ENCODE peak calls at places on chromosomes 13 and 19, in five cellular contexts. A, K, D, R and I are unnamed samples.

GRCh38 chr13:114282143-114282685 is 813 bp downstream of the UPF3A start:
- DNase-seq in D (peak; percentile 39), R (peak; percentile 41), A (peak; percentile 41), K (peak; percentile 60), I (peak; percentile 57)

GRCh38 chr19:28372800-28373199 is 840.2 kb downstream of the UQCRFS1 start:
- DNase-seq in D (no peak), R (no peak), K (no peak), A (no peak), I (no peak)

GRCh38 chr13:109395014-109395413 is 391.4 kb downstream of the IRS2 start:
- DNase-seq in K (no peak), A (no peak), D (no peak), R (no peak), I (no peak)

GRCh38 chr19:19651076-19651475 is 7.6 kb upstream of the GMIP start:
- DNase-seq in R (no peak), A (no peak), K (no peak), D (no peak), I (no peak)

GRCh38 chr13:45441633-45442032 is 23.1 kb upstream of the COG3 start:
- DNase-seq in K (peak; percentile 56), A (no peak), D (peak; percentile 33), R (no peak), I (no peak)

GRCh38 chr19:4910594-4911273 is 1.4 kb downstream of the UHRF1 start:
- DNase-seq in A (no peak), K (peak; percentile 18), R (no peak), D (peak; percentile 52), I (peak; percentile 19)

GRCh38 chr13:93045836-93046235 is 180.8 kb upstream of the GPC6 start:
- DNase-seq in K (no peak), A (no peak), R (no peak), D (no peak), I (no peak)

GRCh38 chr13:71758823-71759222 is 108.2 kb downstream of the DACH1 start:
- DNase-seq in A (no peak), K (peak; percentile 0), R (no peak), D (no peak), I (peak; percentile 8)

GRCh38 chr13:23992722-23993438 is 95.6 kb upstream of the C1QTNF9B start:
- DNase-seq in R (no peak), A (no peak), K (no peak), D (no peak), I (no peak)

GRCh38 chr19:19554074-19555023 is 16.3 kb downstream of the CILP2 start:
- DNase-seq in A (no peak), K (no peak), D (peak; percentile 61), R (peak; percentile 69), I (peak; percentile 69)

GRCh38 chr13:21171420-21171819 is 4.9 kb downstream of the SKA3 start:
- DNase-seq in K (no peak), D (no peak), R (no peak), A (no peak), I (no peak)

GRCh38 chr13:100646030-100646673 is 28.4 kb downstream of the TMTC4 start:
- DNase-seq in R (no peak), A (no peak), D (peak; percentile 54), K (peak; percentile 27), I (peak; percentile 30)

GRCh38 chr19:1410136-1410786 is 2.9 kb downstream of the DAZAP1 start:
- DNase-seq in R (no peak), K (no peak), A (no peak), D (no peak), I (no peak)

GRCh38 chr19:7811989-7812388 is 18.0 kb upstream of the EVI5L start:
- DNase-seq in A (no peak), D (no peak), R (no peak), K (peak; percentile 89), I (no peak)

GRCh38 chr13:23701646-23702045 is 131.4 kb downstream of the TNFRSF19 start:
- DNase-seq in A (peak; percentile 90), R (no peak), D (no peak), K (no peak), I (no peak)

GRCh38 chr13:102825921-102826706 is 19.7 kb upstream of the ERCC5 start:
- DNase-seq in R (no peak), D (peak; percentile 91), K (peak; percentile 96), A (no peak), I (no peak)

GRCh38 chr13:42395066-42395821 is 123.3 kb downstream of the AKAP11 start:
- DNase-seq in R (no peak), K (no peak), D (no peak), A (no peak), I (no peak)

GRCh38 chr13:43686557-43686956 is 100.2 kb downstream of the ENOX1 start:
- DNase-seq in D (peak; percentile 65), K (peak; percentile 80), R (no peak), A (peak; percentile 46), I (no peak)

GRCh38 chr13:73336789-73337188 is 278.0 kb downstream of the KLF5 start:
- DNase-seq in K (peak; percentile 97), R (no peak), A (no peak), D (no peak), I (no peak)

GRCh38 chr19:48859711-48860572 is 8.5 kb downstream of the PLEKHA4 start:
- DNase-seq in D (no peak), A (no peak), R (no peak), K (no peak), I (no peak)

GRCh38 chr13:32530841-32531253 is 7.7 kb downstream of the N4BP2L2 start:
- DNase-seq in R (no peak), D (peak; percentile 8), A (no peak), K (no peak), I (no peak)

GRCh38 chr19:56765107-56765506 is 75.4 kb downstream of the PEG3 start:
- DNase-seq in R (no peak), D (peak; percentile 81), A (peak; percentile 76), K (no peak), I (no peak)

GRCh38 chr13:51564671-51565070 is 19.6 kb upstream of the WDFY2 start:
- DNase-seq in R (no peak), K (no peak), D (no peak), A (no peak), I (no peak)

GRCh38 chr13:65378943-65379519 is 1851.1 kb downstream of the PCDH9 start:
- DNase-seq in R (no peak), D (peak; percentile 11), A (no peak), K (peak; percentile 3), I (no peak)

GRCh38 chr19:20247016-20247683 is 80.1 kb downstream of the ZNF486 start:
- DNase-seq in A (peak; percentile 48), R (peak; percentile 46), K (peak; percentile 8), D (no peak), I (peak; percentile 38)

GRCh38 chr19:45009625-45010255 is 8.5 kb downstream of the RELB start:
- DNase-seq in R (no peak), A (no peak), D (no peak), K (peak; percentile 8), I (no peak)

GRCh38 chr19:45011959-45012358 is 10.7 kb downstream of the RELB start:
- DNase-seq in K (no peak), R (no peak), D (no peak), A (no peak), I (no peak)

GRCh38 chr19:45005787-45006186 is 4.5 kb downstream of the RELB start:
- DNase-seq in A (no peak), K (no peak), R (no peak), D (no peak), I (no peak)

GRCh38 chr19:45010306-45010705 is 9.0 kb downstream of the RELB start:
- DNase-seq in A (no peak), R (no peak), D (no peak), K (no peak), I (no peak)

GRCh38 chr19:45008554-45008953 is 7.3 kb downstream of the RELB start:
- DNase-seq in K (no peak), R (no peak), A (no peak), D (no peak), I (no peak)
- TF ChIP-seq CTCF in K (no peak), R (no peak), A (no peak), D (no peak), I (no peak)

GRCh38 chr13:75636339-75637095 is 387 bp downstream of the LMO7 start:
- DNase-seq in R (peak; percentile 49), A (peak; percentile 50), K (peak; percentile 11), D (peak; percentile 54), I (peak; percentile 65)
- TF ChIP-seq CTCF in R (no peak), A (no peak), K (no peak), D (no peak), I (no peak)

GRCh38 chr13:39039033-39039432 is 777 bp downstream of the NHLRC3 start:
- DNase-seq in D (no peak), R (no peak), A (no peak), K (no peak), I (no peak)

GRCh38 chr13:39038569-39038898 is 278 bp downstream of the NHLRC3 start:
- DNase-seq in R (peak; percentile 49), D (peak; percentile 63), A (no peak), K (no peak), I (no peak)

GRCh38 chr13:39036212-39036611 is 1.7 kb downstream of the PROSER1 start:
- DNase-seq in A (no peak), D (no peak), K (peak; percentile 47), R (no peak), I (no peak)

GRCh38 chr13:39037880-39038568 is at the start of the genes NHLRC3 and PROSER1:
- DNase-seq in D (peak; percentile 90), K (peak; percentile 85), R (peak; percentile 78), A (peak; percentile 93), I (peak; percentile 82)

GRCh38 chr13:39037410-39037879 is 444 bp downstream of the PROSER1 start:
- DNase-seq in D (no peak), A (no peak), R (no peak), K (no peak), I (no peak)
- TF ChIP-seq CTCF in D (no peak), A (no peak), R (no peak), K (peak; percentile 26), I (no peak)

GRCh38 chr19:46073268-46073922 is 32.6 kb upstream of the IGFL4 start:
- DNase-seq in R (no peak), K (no peak), A (no peak), D (no peak), I (no peak)

GRCh38 chr19:46076951-46077814 is 36.4 kb upstream of the IGFL4 start:
- DNase-seq in A (peak; percentile 42), D (peak; percentile 94), K (peak; percentile 62), R (no peak), I (peak; percentile 78)

GRCh38 chr19:46077815-46078167 is 37.0 kb upstream of the IGFL4 start:
- DNase-seq in K (no peak), A (no peak), D (no peak), R (no peak), I (no peak)

GRCh38 chr19:46080561-46080960 is 39.8 kb upstream of the IGFL4 start:
- DNase-seq in R (no peak), A (peak; percentile 69), K (no peak), D (no peak), I (no peak)

DNA sequence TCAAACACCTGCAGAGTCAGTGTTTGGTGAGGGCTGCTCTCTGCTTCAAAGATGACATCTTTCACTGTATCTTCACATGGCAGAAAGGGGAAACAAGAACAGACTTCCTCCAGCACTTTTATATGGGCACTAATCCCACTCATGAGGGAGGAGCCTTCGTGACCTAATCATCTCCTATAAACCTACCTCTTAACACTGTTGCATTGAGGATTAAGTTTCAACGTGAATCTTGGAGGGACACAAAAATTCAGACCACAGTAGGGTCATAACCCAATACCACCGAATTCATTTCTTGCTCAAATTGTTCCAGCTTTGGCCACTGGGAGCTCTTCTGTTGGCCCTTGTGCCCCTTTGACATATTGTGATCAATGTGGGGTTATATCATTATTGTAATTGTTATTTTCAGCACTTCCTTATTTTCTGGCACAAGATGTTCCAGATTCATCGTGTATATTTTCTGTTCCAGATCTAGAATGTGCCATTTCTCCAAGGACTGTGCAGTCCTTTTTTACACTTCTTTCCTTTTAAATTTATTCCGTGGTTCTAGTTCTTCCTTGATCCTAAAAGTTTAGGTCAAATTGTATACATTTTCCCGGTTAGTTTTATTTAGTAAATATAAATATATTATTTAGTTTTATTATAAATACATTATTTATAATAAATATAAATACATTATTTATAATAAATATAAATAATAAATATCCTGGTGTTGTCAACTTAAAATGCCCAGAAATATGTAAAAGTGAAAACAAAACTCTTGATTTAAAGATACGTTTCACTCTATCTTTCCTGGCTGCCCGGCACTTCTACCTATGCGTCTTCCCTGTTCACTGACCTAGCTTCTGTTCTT is 35.5 kb upstream of the IGFL4 start:
- DNase-seq in D (no peak), A (no peak), K (no peak), R (no peak), I (no peak)
- TF ChIP-seq CTCF in D (no peak), A (no peak), K (no peak), R (no peak), I (no peak)